ENCODE peak calls at places on chromosomes 12 and 14, in eight cellular contexts. A is A549, R is breast epithelium, P is OCI-LY7, Z is right lobe of liver, O is hepatocyte, Y is tibial nerve, G is colonic mucosa. L is an unnamed sample. For H3K4me1, the result is how much of the 10 kb centered on the place peaks cover.

GRCh38 chr12:64618953-64619590 is 8.8 kb downstream of the RASSF3 start:
- DNase-seq in A (no peak), R (no peak), P (peak), Z (no peak), O (no peak), Y (no peak), G (no peak), L (no peak)

GRCh38 chr14:54572316-54572715 is 5.4 kb downstream of the SAMD4A start:
- DNase-seq in A (no peak), R (no peak), P (peak), Z (no peak), O (no peak), Y (no peak), G (peak), L (no peak)

GRCh38 chr12:30136661-30137060 is 352.9 kb upstream of the TMTC1 start:
- DNase-seq in A (no peak), R (no peak), P (no peak), Z (no peak), O (no peak), Y (no peak), G (no peak), L (no peak)

GRCh38 chr14:37247777-37248461 is 50.2 kb downstream of the MIPOL1 start:
- DNase-seq in A (no peak), R (no peak), P (no peak), Z (no peak), O (no peak), Y (no peak), G (no peak), L (no peak)

GRCh38 chr12:92601680-92602079 is 101.1 kb upstream of the PLEKHG7 start:
- DNase-seq in A (no peak), R (no peak), P (no peak), Z (no peak), O (no peak), Y (no peak), G (no peak), L (no peak)

GRCh38 chr12:54417712-54418440 is 1.2 kb downstream of the ITGA5 start:
- DNase-seq in A (no peak), R (no peak), P (no peak), Z (peak), O (no peak), Y (no peak), G (no peak), L (no peak)

GRCh38 chr14:21476526-21476924 is 234 bp downstream of the RAB2B start:
- DNase-seq in A (peak), R (no peak), P (no peak), Z (peak), O (peak), Y (peak), G (peak), L (no peak)

GRCh38 chr14:62626416-62626815 is 418.8 kb downstream of the KCNH5 start:
- DNase-seq in A (no peak), R (no peak), P (no peak), Z (no peak), O (no peak), Y (no peak), G (no peak), L (no peak)

GRCh38 chr12:114425031-114425626 is 19.2 kb upstream of the TBX5 start:
- DNase-seq in A (no peak), R (no peak), P (no peak), Z (no peak), O (no peak), Y (no peak), G (no peak), L (no peak)

GRCh38 chr14:93081875-93082570 is 33.7 kb downstream of the ITPK1 start:
- DNase-seq in A (no peak), R (no peak), P (no peak), Z (no peak), O (no peak), Y (no peak), G (no peak), L (no peak)

GRCh38 chr14:33297565-33297964 is 358.9 kb downstream of the NPAS3 start:
- DNase-seq in A (no peak), R (no peak), P (no peak), Z (no peak), O (no peak), Y (no peak), G (no peak), L (no peak)

GRCh38 chr12:1795785-1796514 is 24.4 kb upstream of the LRTM2 start:
- DNase-seq in A (peak), R (peak), P (peak), Z (peak), O (peak), Y (peak), G (peak), L (peak)

GRCh38 chr12:84131076-84131475 is 781.5 kb downstream of the SLC6A15 start:
- DNase-seq in A (no peak), R (no peak), P (no peak), Z (no peak), O (no peak), Y (no peak), G (no peak), L (no peak)

GRCh38 chr12:11580125-11580751 is 69.2 kb upstream of the ETV6 start:
- DNase-seq in A (no peak), R (peak), P (peak), Z (no peak), O (no peak), Y (no peak), G (peak), L (no peak)

GRCh38 chr14:66395300-66395699 is 90.9 kb upstream of the CCDC196 start:
- DNase-seq in A (no peak), R (no peak), P (no peak), Z (no peak), O (no peak), Y (no peak), G (no peak), L (no peak)

GRCh38 chr12:132427999-132428871 is 61.7 kb upstream of the FBRSL1 start:
- DNase-seq in A (no peak), R (peak), P (no peak), Z (no peak), O (peak), Y (no peak), G (no peak), L (no peak)
- H3K4me1 ChIP-seq in A (under half), R (under half), P (under half), Z (under half), O (under half), Y (under half), G (under half), L (under half)

GRCh38 chr12:14960548-14961465 is 594 bp downstream of the ARHGDIB start:
- DNase-seq in A (no peak), R (no peak), P (peak), Z (peak), O (no peak), Y (no peak), G (no peak), L (no peak)
- H3K4me3 ChIP-seq in A (no peak), R (peak), P (peak), Z (peak), O (no peak), Y (peak), G (peak), L (peak)

GRCh38 chr14:77359626-77360025 is 17.3 kb downstream of the TMED8 start:
- DNase-seq in A (no peak), R (no peak), P (no peak), Z (no peak), O (no peak), Y (no peak), G (no peak), L (no peak)
- H3K4me1 ChIP-seq in A (under half), R (under half), P (under half), Z (under half), O (under half), Y (under half), G (under half), L (under half)

GRCh38 chr12:52009081-52009751 is 2.5 kb downstream of the TAMALIN start:
- DNase-seq in A (no peak), R (no peak), P (no peak), Z (peak), O (no peak), Y (no peak), G (no peak), L (no peak)

GRCh38 chr12:52005903-52006703 is 643 bp upstream of the TAMALIN start:
- DNase-seq in A (no peak), R (no peak), P (peak), Z (peak), O (no peak), Y (no peak), G (peak), L (peak)

GRCh38 chr12:52007158-52007921 is 594 bp downstream of the TAMALIN start:
- DNase-seq in A (no peak), R (no peak), P (no peak), Z (no peak), O (no peak), Y (no peak), G (no peak), L (no peak)

GRCh38 chr12:52006726-52007157 is at the start of gene TAMALIN:
- DNase-seq in A (no peak), R (peak), P (no peak), Z (peak), O (peak), Y (peak), G (peak), L (no peak)

GRCh38 chr12:52007982-52008510 is 1.3 kb downstream of the TAMALIN start:
- DNase-seq in A (no peak), R (no peak), P (no peak), Z (no peak), O (no peak), Y (no peak), G (no peak), L (no peak)
- H3K4me3 ChIP-seq in A (no peak), R (peak), P (no peak), Z (peak), O (peak), Y (peak), G (peak), L (peak)

GRCh38 chr14:99116741-99117295 is 155.2 kb downstream of the BCL11B start:
- DNase-seq in A (no peak), R (peak), P (no peak), Z (no peak), O (no peak), Y (no peak), G (no peak), L (no peak)
- H3K4me1 ChIP-seq in A (under half), R (under half), P (under half), Z (under half), O (under half), Y (under half), G (under half), L (under half)

DNA sequence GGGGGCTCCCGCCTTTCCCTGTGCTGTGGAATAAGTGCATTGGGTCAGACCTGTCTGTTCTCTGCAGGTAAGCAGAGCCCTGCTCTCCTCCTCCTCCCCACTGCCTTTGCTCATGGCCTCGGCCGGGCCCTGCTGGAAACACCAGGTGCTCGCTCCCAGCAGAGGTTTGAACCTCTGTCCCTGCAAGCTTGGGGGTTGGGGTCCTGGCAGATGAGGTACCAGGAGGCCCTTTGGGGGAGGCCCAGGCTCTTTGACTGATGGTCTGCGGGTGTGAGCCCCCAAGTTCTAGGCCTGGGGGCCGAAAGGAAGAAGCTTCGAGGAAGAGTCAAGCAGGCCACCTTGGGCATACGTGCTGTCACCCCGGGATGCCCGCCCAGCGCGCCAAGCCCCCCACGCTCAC is 22.1 kb upstream of the CEP170B start:
- DNase-seq in A (no peak), R (no peak), P (no peak), Z (peak), O (no peak), Y (no peak), G (no peak), L (peak)
- H3K4me3 ChIP-seq in A (no peak), R (peak), P (no peak), Z (no peak), O (no peak), Y (no peak), G (no peak), L (peak)

GRCh38 chr14:71361335-71361734 is 454.1 kb downstream of the PCNX1 start:
- DNase-seq in A (no peak), R (no peak), P (no peak), Z (no peak), O (no peak), Y (no peak), G (no peak), L (no peak)

GRCh38 chr14:71359823-71360222 is 452.6 kb downstream of the PCNX1 start:
- DNase-seq in A (no peak), R (no peak), P (no peak), Z (no peak), O (no peak), Y (no peak), G (no peak), L (no peak)

GRCh38 chr14:71355324-71356201 is 448.3 kb downstream of the PCNX1 start:
- DNase-seq in A (no peak), R (peak), P (no peak), Z (no peak), O (peak), Y (no peak), G (no peak), L (no peak)

GRCh38 chr14:71361874-71362273 is 454.6 kb downstream of the PCNX1 start:
- DNase-seq in A (no peak), R (no peak), P (no peak), Z (no peak), O (no peak), Y (no peak), G (no peak), L (no peak)

DNA sequence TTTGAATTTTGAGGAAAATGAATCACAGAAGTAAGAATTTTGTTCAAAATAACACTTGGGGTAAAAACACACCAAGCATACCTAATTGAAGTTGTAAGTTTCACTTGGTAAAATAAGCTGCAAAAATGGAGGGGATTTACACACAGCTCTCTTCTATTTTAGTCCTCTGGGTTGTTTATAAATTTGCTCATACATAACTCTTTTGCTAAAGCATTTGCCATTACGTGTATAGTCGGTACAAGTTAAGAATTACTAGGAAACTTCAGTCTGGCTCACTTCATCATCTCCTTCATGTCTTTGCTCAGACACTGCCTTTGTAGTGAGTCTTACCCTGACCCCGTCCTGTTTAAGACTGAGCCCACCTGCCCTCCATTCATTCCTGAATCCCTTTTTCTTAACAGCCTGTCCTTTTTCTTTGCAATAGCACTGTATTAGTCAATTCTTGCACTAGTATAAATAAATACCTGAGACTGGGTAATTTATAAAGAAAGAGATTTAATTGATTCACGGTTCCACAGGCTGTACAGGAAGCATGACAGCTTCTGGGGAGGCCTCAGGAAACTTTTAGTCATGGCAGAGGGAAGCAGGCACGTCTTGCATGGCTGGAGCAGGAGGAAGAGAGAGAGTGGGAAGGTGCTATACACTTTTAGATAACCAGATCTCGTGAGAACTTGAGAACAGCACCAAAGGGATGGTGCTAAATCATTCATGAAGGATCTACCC is 451.1 kb downstream of the PCNX1 start:
- DNase-seq in A (no peak), R (no peak), P (no peak), Z (no peak), O (no peak), Y (no peak), G (no peak), L (no peak)
- H3K4me1 ChIP-seq in A (under half), R (under half), P (under half), Z (under half), O (under half), Y (under half), G (under half), L (under half)

GRCh38 chr12:123899368-123899767 is 73.3 kb downstream of the CCDC92 start:
- DNase-seq in A (no peak), R (no peak), P (no peak), Z (no peak), O (no peak), Y (no peak), G (no peak), L (no peak)

GRCh38 chr12:123903301-123904065 is 69.1 kb downstream of the CCDC92 start:
- DNase-seq in A (no peak), R (no peak), P (no peak), Z (no peak), O (no peak), Y (no peak), G (no peak), L (no peak)

GRCh38 chr12:123898673-123899072 is 74.0 kb downstream of the CCDC92 start:
- DNase-seq in A (no peak), R (no peak), P (no peak), Z (no peak), O (no peak), Y (no peak), G (no peak), L (no peak)

GRCh38 chr12:123902821-123903220 is 69.8 kb downstream of the CCDC92 start:
- DNase-seq in A (no peak), R (no peak), P (no peak), Z (no peak), O (no peak), Y (no peak), G (no peak), L (no peak)

DNA sequence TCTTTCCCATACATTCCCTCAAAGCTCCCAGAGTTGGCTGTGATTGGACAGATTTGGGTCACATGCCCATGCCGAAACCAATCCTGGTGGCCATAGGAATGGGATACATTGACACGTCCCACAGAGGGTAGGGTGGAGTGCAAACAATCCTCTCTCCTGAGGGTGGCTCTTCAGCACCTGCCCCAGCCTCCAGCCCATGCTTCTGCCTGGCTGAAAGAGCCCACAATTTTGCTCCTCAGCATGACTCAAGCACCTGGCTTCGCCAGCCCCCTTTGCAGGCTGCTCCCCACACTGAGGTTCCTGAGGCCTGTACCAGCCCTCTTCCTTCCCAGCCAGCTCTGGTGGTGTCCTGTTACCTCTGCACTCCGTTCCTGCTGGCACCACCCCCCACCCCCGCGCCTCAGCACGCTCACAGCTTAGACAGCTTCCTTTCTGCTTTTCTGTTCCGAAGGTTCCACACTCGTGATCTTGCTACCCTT is 71.7 kb downstream of the CCDC92 start:
- DNase-seq in A (no peak), R (no peak), P (no peak), Z (no peak), O (peak), Y (no peak), G (no peak), L (no peak)
- H3K4me3 ChIP-seq in A (no peak), R (no peak), P (no peak), Z (no peak), O (no peak), Y (no peak), G (no peak), L (no peak)

DNA sequence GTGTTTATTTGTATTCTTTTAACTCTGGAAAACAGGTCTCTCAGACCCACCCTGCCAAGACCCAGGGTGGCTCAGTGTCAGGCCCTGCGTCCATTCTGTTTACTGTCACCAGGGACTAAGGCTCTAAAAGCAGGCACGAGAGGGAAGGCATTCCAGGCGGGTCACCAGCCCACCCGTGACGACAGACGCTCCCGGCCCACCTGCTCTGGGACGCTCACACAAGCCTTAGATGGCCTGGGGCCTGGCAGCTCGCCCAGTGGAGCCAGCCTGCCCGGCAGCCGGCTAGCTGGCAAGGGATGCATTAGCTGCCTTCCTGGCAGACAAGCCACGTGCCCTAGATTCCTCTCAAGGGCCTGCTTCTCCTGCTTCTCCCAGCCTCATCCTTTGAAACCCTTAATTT is 9.2 kb upstream of the NUAK1 start:
- DNase-seq in A (no peak), R (peak), P (no peak), Z (peak), O (no peak), Y (no peak), G (no peak), L (peak)
- H3K4me1 ChIP-seq in A (under half), R (under half), P (under half), Z (under half), O (under half), Y (under half), G (under half), L (under half)